ENCODE peak calls at places on chromosome 4, in six cellular contexts. I, M, Z, K, J and T are unnamed samples.
A peak's percentile ranks its signal among the peaks of the same experiment; 100 is the strongest.

GRCh38 chr4:153215976-153216375 is 11.7 kb downstream of the TRIM2 start:
- DNase-seq in J (no peak), K (no peak), Z (no peak), M (no peak), I (no peak), T (no peak)

GRCh38 chr4:84573738-84574720 is 8.9 kb upstream of the CDS1 start:
- DNase-seq in K (no peak), Z (no peak), J (no peak), I (no peak), M (no peak), T (no peak)

GRCh38 chr4:147052361-147052760 is 106.7 kb upstream of the TTC29 start:
- DNase-seq in K (no peak), Z (no peak), J (no peak), I (no peak), M (no peak), T (no peak)

GRCh38 chr4:153137168-153137567 is 67.1 kb upstream of the TRIM2 start:
- DNase-seq in M (no peak), K (peak; percentile 73), I (peak; percentile 32), J (no peak), Z (no peak), T (no peak)

GRCh38 chr4:145679991-145680455 is at the start of gene C4orf51:
- DNase-seq in M (no peak), Z (no peak), K (no peak), I (no peak), J (no peak), T (peak; percentile 52)

GRCh38 chr4:84697615-84698201 is 114.8 kb downstream of the CDS1 start:
- DNase-seq in Z (no peak), M (no peak), K (no peak), J (no peak), I (no peak), T (no peak)

GRCh38 chr4:7756071-7756470 is 183.6 kb downstream of the AFAP1 start:
- DNase-seq in J (no peak), I (no peak), M (no peak), Z (no peak), K (no peak), T (no peak)

GRCh38 chr4:8705161-8706145 is 112.9 kb downstream of the CPZ start:
- DNase-seq in Z (no peak), J (no peak), M (peak; percentile 48), K (no peak), I (no peak), T (no peak)

GRCh38 chr4:152577708-152578421 is 42.0 kb upstream of the FBXW7 start:
- DNase-seq in K (no peak), Z (no peak), M (no peak), I (no peak), J (no peak), T (no peak)

GRCh38 chr4:109440948-109441347 is 7.3 kb downstream of the SEC24B start:
- DNase-seq in K (no peak), I (no peak), Z (no peak), M (no peak), J (no peak), T (peak; percentile 24)

GRCh38 chr4:53601251-53601764 is 10.0 kb upstream of the LNX1 start:
- DNase-seq in K (no peak), M (no peak), Z (no peak), J (no peak), I (peak; percentile 23), T (peak; percentile 43)

GRCh38 chr4:139633661-139634060 is 32.0 kb upstream of the MGST2 start:
- DNase-seq in M (no peak), Z (no peak), I (no peak), K (no peak), J (peak; percentile 32), T (peak; percentile 34)

GRCh38 chr4:71974681-71975080 is 57.1 kb upstream of the NPFFR2 start:
- DNase-seq in J (no peak), I (no peak), K (no peak), M (no peak), Z (no peak), T (no peak)

GRCh38 chr4:6961496-6962210 is 52.0 kb downstream of the TBC1D14 start:
- DNase-seq in M (no peak), I (no peak), K (no peak), Z (no peak), J (no peak), T (no peak)

GRCh38 chr4:112296949-112297483 is at the start of gene ALPK1:
- DNase-seq in J (no peak), Z (no peak), K (no peak), M (no peak), I (no peak), T (peak; percentile 95)
- H3K4me3 ChIP-seq in J (peak within 1 kb of the TSS; percentile 61), Z (peak within 1 kb of the TSS; percentile 73), K (peak within 1 kb of the TSS; percentile 33), M (no peak within 1 kb of the TSS), I (peak within 1 kb of the TSS; percentile 29), T (no peak within 1 kb of the TSS)

GRCh38 chr4:2261110-2261852 is 628 bp downstream of the MXD4 start:
- DNase-seq in J (peak; percentile 51), I (peak; percentile 60), K (no peak), Z (no peak), M (peak; percentile 30), T (peak; percentile 55)
- H3K4me1 ChIP-seq in J (peaks cover 63% of the 10 kb centered on the region), I (peaks cover 20% of the 10 kb centered on the region), K (no peaks in the 10 kb centered on the region), Z (peaks cover 66% of the 10 kb centered on the region), M (peaks cover 21% of the 10 kb centered on the region), T (no peaks in the 10 kb centered on the region)

GRCh38 chr4:113553082-113553481 is 208.5 kb downstream of the CAMK2D start:
- DNase-seq in K (no peak), Z (no peak), J (no peak), M (no peak), I (no peak), T (no peak)

GRCh38 chr4:113547487-113548042 is 214.0 kb downstream of the CAMK2D start:
- DNase-seq in I (peak; percentile 78), J (peak; percentile 85), Z (peak; percentile 73), M (peak; percentile 82), K (peak; percentile 91), T (peak; percentile 93)

GRCh38 chr4:113550510-113550909 is 211.0 kb downstream of the CAMK2D start:
- DNase-seq in Z (no peak), K (no peak), J (no peak), I (no peak), M (no peak), T (no peak)

DNA sequence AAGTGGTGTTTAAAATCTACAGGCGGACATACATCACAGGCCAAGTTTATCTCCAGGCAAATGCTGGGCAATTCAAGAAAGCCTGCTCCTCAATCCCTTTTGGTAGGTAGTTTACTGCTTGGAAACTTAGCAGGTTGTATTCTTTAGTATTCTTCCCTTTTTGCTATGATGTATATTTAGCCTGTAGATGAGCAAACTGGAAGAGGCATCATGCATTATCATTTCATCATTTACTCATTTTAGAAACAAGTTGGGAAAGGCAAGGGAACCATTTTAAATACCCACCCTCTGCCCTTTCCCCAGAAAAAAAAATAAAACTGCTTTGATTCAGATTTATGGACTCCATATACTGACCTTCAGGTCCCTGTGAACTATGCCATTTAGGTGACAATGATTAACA is 213.2 kb downstream of the CAMK2D start:
- DNase-seq in Z (no peak), J (no peak), I (no peak), M (no peak), K (no peak), T (no peak)
- H3K27ac ChIP-seq in Z (peak overlapping the region; percentile 46), J (no peak overlapping the region), I (no peak overlapping the region), M (no peak overlapping the region), K (no peak overlapping the region), T (peak overlapping the region; percentile 40)

DNA sequence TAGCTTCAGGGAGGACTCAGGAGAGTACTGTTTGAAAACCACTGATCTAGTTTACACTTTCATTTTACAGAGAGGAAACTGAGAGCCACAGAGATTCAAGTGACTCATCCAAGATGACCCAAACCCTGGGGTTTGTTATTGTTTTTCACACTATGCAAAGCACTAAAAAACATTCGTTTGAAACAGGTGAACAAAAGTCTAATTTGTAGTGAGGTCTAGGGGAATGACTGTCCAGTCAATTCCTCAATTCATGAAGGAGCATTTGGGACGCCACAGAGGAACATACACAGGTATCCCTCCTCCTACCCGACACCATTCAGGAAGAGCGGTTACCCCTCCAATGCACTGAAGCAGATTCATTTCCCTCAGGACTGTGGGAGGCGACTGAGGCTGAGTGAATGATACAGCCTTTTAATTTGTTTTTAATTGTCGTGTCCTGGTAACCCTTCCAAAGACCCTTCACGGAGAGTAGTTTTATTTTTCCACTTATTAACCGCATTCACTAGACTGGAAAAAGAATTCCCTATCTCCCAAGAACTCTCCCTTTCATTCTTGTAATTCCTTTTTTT is 30.3 kb downstream of the TLR10 start:
- DNase-seq in K (no peak), J (no peak), I (no peak), M (no peak), Z (no peak), T (no peak)
- H3K4me3 ChIP-seq in K (no peak overlapping the region), J (peak overlapping the region; percentile 8), I (peak overlapping the region; percentile 17), M (no peak overlapping the region), Z (peak overlapping the region; percentile 38), T (no peak overlapping the region)

DNA sequence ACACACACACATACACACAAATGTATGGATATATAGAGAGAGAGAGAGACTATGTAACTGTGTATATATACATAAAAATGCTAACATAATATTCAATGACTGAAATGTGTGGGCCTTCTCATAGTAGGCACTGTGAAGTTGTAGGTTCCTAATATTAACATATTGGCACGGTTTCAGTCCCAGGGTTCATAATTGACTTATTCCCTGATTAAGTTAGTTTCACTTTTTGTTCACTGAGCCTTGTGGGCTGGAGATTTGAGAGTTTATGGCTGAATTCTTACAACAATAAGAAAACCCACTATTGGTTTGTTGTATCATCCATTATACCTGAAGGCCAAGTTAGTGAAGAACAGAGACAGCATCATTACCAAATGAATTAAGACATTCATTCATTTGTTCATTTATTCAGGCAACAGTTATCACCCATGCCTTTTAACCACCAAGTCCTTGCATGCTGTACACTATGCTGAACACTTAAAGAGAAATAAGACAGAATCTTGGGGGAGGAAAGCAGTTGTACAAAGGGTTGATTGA is 68.6 kb downstream of the GAB1 start:
- DNase-seq in J (no peak), K (no peak), I (no peak), Z (no peak), M (no peak), T (no peak)
- H3K4me1 ChIP-seq in J (peaks cover 67% of the 10 kb centered on the region), K (no peaks in the 10 kb centered on the region), I (peaks cover 26% of the 10 kb centered on the region), Z (peaks cover 88% of the 10 kb centered on the region), M (peaks cover 3% of the 10 kb centered on the region), T (peaks cover 17% of the 10 kb centered on the region)

GRCh38 chr4:40516651-40517050 is 113.0 kb downstream of the RBM47 start:
- DNase-seq in K (no peak), Z (no peak), M (no peak), J (no peak), I (no peak), T (no peak)

GRCh38 chr4:40515037-40515397 is 114.6 kb downstream of the RBM47 start:
- DNase-seq in J (no peak), Z (no peak), M (no peak), K (no peak), I (no peak), T (peak; percentile 13)

GRCh38 chr4:40514409-40515025 is 115.1 kb downstream of the RBM47 start:
- DNase-seq in K (no peak), Z (no peak), J (no peak), M (no peak), I (no peak), T (no peak)

GRCh38 chr4:40511017-40511614 is 118.5 kb downstream of the RBM47 start:
- DNase-seq in J (no peak), Z (no peak), I (no peak), K (no peak), M (no peak), T (no peak)

GRCh38 chr4:40515398-40516293 is 114.0 kb downstream of the RBM47 start:
- DNase-seq in J (no peak), M (no peak), Z (no peak), K (no peak), I (no peak), T (peak; percentile 71)
- H3K27ac ChIP-seq in J (no peak overlapping the region), M (no peak overlapping the region), Z (no peak overlapping the region), K (no peak overlapping the region), I (no peak overlapping the region), T (no peak overlapping the region)